ENCODE peak calls at places on chromosomes 16 and 17, in nine cellular contexts. M, X, P, Y, B, Q, L, F and S are unnamed samples.

GRCh38 chr16:57268804-57269800 is 15.4 kb downstream of the PLLP start:
- DNase-seq in B (peak), M (peak), P (no peak), L (peak), F (peak), Y (no peak), X (peak), Q (no peak), S (peak)

GRCh38 chr17:73738751-73739575 is 94.7 kb upstream of the SDK2 start:
- DNase-seq in B (no peak), L (no peak), M (no peak), Y (no peak), P (no peak), F (no peak), Q (no peak), X (no peak), S (no peak)

GRCh38 chr16:7688811-7689210 is 356.2 kb downstream of the RBFOX1 start:
- DNase-seq in X (no peak), L (no peak), F (no peak), B (no peak), Y (no peak), P (no peak), M (no peak), Q (no peak), S (no peak)

GRCh38 chr17:27218719-27219488 is 75.0 kb upstream of the WSB1 start:
- DNase-seq in M (no peak), X (no peak), B (no peak), F (no peak), L (peak), Y (peak), Q (no peak), P (no peak), S (no peak)

GRCh38 chr17:46978489-46979022 is 497 bp downstream of the RPRML start:
- DNase-seq in P (no peak), F (no peak), L (no peak), B (no peak), Y (no peak), M (no peak), X (no peak), Q (peak), S (no peak)

GRCh38 chr16:1171854-1172428 is 19.0 kb downstream of the CACNA1H start:
- DNase-seq in M (no peak), L (no peak), F (no peak), Q (no peak), Y (no peak), P (no peak), X (no peak), B (peak), S (no peak)

GRCh38 chr16:56667581-56668571 is at the start of gene MT1G:
- DNase-seq in X (peak), B (peak), F (no peak), Q (no peak), P (no peak), M (no peak), L (peak), Y (no peak), S (peak)

GRCh38 chr17:49471089-49471683 is 23.9 kb upstream of the NGFR start:
- DNase-seq in Y (no peak), B (no peak), P (peak), F (no peak), X (no peak), Q (peak), L (peak), M (peak), S (no peak)

GRCh38 chr16:2339521-2340484 is 725 bp downstream of the ABCA3 start:
- DNase-seq in X (peak), L (peak), Q (peak), P (peak), F (peak), Y (peak), B (peak), M (peak), S (peak)

GRCh38 chr17:13030459-13031305 is 12.9 kb upstream of the ELAC2 start:
- DNase-seq in L (peak), B (no peak), Y (peak), Q (peak), P (peak), X (no peak), F (no peak), M (peak), S (no peak)

GRCh38 chr16:65254144-65254543 is 132.3 kb upstream of the CDH11 start:
- DNase-seq in M (no peak), P (no peak), B (no peak), Q (no peak), L (no peak), X (no peak), Y (no peak), F (no peak), S (no peak)

GRCh38 chr17:32943647-32944191 is 15.8 kb downstream of the TMEM98 start:
- DNase-seq in P (no peak), M (peak), B (peak), Y (no peak), L (peak), Q (no peak), X (no peak), F (peak), S (no peak)

GRCh38 chr17:76868669-76869208 is 535 bp downstream of the MGAT5B start:
- DNase-seq in Q (peak), F (no peak), M (no peak), Y (no peak), L (no peak), B (no peak), P (no peak), X (no peak), S (no peak)

GRCh38 chr17:59329558-59330313 is 1.7 kb upstream of the YPEL2 start:
- DNase-seq in F (peak), M (peak), Q (peak), L (peak), Y (peak), P (peak), X (peak), B (peak), S (peak)

GRCh38 chr17:60398227-60398959 is 6.5 kb upstream of the USP32 start:
- DNase-seq in Q (no peak), X (no peak), M (no peak), F (no peak), P (no peak), B (no peak), Y (no peak), L (peak), S (no peak)

GRCh38 chr17:33260638-33261037 is 32.5 kb downstream of the ASIC2 start:
- DNase-seq in B (no peak), Y (no peak), Q (no peak), M (no peak), P (no peak), F (no peak), X (peak), L (no peak), S (no peak)

GRCh38 chr17:30808785-30809286 is 15.7 kb downstream of the CRLF3 start:
- DNase-seq in B (peak), X (no peak), F (no peak), Y (peak), M (no peak), P (no peak), Q (no peak), L (no peak), S (no peak)

GRCh38 chr17:50425001-50425681 is 877 bp upstream of the ACSF2 start:
- DNase-seq in B (no peak), X (no peak), M (no peak), F (no peak), Y (no peak), L (no peak), P (no peak), Q (no peak), S (no peak)

GRCh38 chr17:7803981-7804380 is 30.0 kb upstream of the KDM6B start:
- DNase-seq in Q (no peak), L (peak), B (no peak), F (no peak), P (no peak), M (no peak), Y (no peak), X (peak), S (peak)

GRCh38 chr17:65072577-65073178 is 16.1 kb upstream of the GNA13 start:
- DNase-seq in L (no peak), F (no peak), Q (no peak), X (no peak), M (no peak), Y (no peak), B (peak), P (no peak), S (no peak)

GRCh38 chr16:74107795-74108610 is 188.6 kb upstream of the PSMD7 start:
- DNase-seq in M (peak), F (peak), Q (peak), B (no peak), L (peak), P (no peak), Y (peak), X (no peak), S (no peak)

GRCh38 chr17:28038802-28039600 is 3.5 kb upstream of the NLK start:
- DNase-seq in M (no peak), P (no peak), X (no peak), F (no peak), Y (no peak), L (no peak), Q (no peak), B (no peak), S (no peak)

GRCh38 chr17:3683054-3683511 is 12.9 kb downstream of the P2RX5 start:
- DNase-seq in B (no peak), Q (peak), X (no peak), L (no peak), Y (peak), F (no peak), P (no peak), M (peak), S (no peak)

GRCh38 chr16:66908762-66909559 is 9.7 kb downstream of the CDH16 start:
- DNase-seq in L (no peak), B (no peak), Q (no peak), X (no peak), P (no peak), F (no peak), Y (no peak), M (no peak), S (no peak)

GRCh38 chr16:66906916-66907836 is 11.5 kb downstream of the CDH16 start:
- DNase-seq in B (no peak), X (no peak), F (no peak), Y (no peak), P (no peak), M (no peak), L (no peak), Q (no peak), S (no peak)

GRCh38 chr16:66910175-66910940 is 8.3 kb downstream of the CDH16 start:
- DNase-seq in B (no peak), F (no peak), Q (no peak), P (no peak), M (no peak), X (no peak), Y (no peak), L (no peak), S (no peak)

GRCh38 chr16:66905633-66906539 is 12.8 kb downstream of the CDH16 start:
- DNase-seq in P (no peak), B (no peak), M (no peak), F (no peak), Y (peak), Q (peak), X (no peak), L (peak), S (no peak)

DNA sequence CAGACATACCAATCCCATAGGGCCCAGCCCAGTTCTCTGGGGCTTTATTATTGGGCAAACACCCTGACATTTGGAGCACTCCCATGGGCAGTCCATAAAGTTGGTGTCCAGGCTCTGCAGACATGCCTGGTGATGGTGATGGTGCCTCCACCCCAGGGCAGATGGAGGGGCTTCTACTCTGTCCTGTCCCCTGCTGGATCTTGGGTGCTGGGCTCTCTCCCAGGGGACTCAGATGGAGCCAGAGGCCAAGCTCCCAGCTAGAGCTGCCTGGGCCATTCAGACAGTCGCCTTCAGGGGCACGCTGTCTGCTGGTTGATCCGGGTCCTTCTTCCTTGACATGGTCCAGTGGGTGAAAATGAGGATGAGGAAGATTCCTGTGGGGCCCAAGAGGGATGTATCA is 10.6 kb downstream of the CDH16 start:
- DNase-seq in Q (no peak), P (no peak), X (no peak), L (no peak), Y (no peak), M (no peak), F (no peak), B (no peak), S (no peak)
- H3K4me3 ChIP-seq in Q (no peak), P (no peak), X (no peak), L (no peak), Y (no peak), M (no peak), F (no peak), B (no peak), S (no peak)

GRCh38 chr16:67979955-67980678 is at the start of gene DPEP3:
- DNase-seq in Q (no peak), Y (no peak), M (no peak), B (no peak), F (peak), L (no peak), P (no peak), X (no peak), S (no peak)
- TF ChIP-seq CTCF in Q (peak), Y (no peak), M (peak), B (no peak), F (peak), L (no peak), P (no peak), X (no peak), S (peak)

GRCh38 chr16:54585094-54585493 is 298.5 kb upstream of the IRX3 start:
- DNase-seq in Q (peak), L (no peak), F (no peak), X (no peak), P (no peak), M (no peak), Y (no peak), B (no peak), S (no peak)
- H3K4me3 ChIP-seq in Q (no peak), L (no peak), F (no peak), X (no peak), P (no peak), M (no peak), Y (no peak), B (no peak), S (no peak)

DNA sequence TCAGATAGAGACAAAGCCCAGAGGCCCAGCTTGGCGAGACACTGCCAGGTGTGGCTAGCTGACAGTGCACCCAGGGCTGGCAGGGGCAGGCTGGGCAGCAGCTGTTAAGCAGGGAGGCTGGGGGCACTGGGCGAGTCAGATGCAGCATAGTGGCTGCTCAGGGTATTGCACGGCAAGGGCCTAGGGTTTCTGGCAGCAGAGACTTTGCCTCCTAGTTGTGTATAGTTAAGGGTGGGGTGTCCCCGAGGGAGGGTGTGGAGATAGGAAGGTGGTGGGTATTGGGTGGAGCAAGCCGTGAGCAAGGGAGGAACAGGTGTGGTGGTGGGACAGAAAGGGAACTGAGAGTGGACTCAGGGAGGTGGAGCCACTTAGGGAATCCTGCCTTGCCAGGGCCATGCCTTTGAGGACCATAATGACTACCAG is 66.0 kb downstream of the SMPD3 start:
- DNase-seq in X (peak), Q (no peak), F (no peak), M (no peak), L (no peak), P (no peak), B (no peak), Y (peak), S (no peak)
- TF ChIP-seq CTCF in X (peak), Q (peak), F (no peak), M (peak), L (peak), P (no peak), B (no peak), Y (peak), S (peak)

GRCh38 chr17:48053758-48054237 is 5.6 kb downstream of the NFE2L1 start:
- DNase-seq in X (no peak), P (no peak), B (no peak), F (no peak), M (no peak), Q (peak), Y (no peak), L (no peak), S (no peak)

GRCh38 chr17:48052956-48053757 is 5.0 kb downstream of the NFE2L1 start:
- DNase-seq in L (peak), Q (no peak), M (peak), F (no peak), Y (no peak), P (peak), X (no peak), B (peak), S (peak)

GRCh38 chr17:48055531-48056245 is 7.5 kb downstream of the NFE2L1 start:
- DNase-seq in L (no peak), B (no peak), X (no peak), F (no peak), P (no peak), Q (peak), M (peak), Y (peak), S (no peak)

GRCh38 chr17:48056246-48056745 is 8.1 kb downstream of the NFE2L1 start:
- DNase-seq in F (no peak), L (no peak), X (no peak), Q (no peak), B (no peak), Y (no peak), P (no peak), M (no peak), S (no peak)

DNA sequence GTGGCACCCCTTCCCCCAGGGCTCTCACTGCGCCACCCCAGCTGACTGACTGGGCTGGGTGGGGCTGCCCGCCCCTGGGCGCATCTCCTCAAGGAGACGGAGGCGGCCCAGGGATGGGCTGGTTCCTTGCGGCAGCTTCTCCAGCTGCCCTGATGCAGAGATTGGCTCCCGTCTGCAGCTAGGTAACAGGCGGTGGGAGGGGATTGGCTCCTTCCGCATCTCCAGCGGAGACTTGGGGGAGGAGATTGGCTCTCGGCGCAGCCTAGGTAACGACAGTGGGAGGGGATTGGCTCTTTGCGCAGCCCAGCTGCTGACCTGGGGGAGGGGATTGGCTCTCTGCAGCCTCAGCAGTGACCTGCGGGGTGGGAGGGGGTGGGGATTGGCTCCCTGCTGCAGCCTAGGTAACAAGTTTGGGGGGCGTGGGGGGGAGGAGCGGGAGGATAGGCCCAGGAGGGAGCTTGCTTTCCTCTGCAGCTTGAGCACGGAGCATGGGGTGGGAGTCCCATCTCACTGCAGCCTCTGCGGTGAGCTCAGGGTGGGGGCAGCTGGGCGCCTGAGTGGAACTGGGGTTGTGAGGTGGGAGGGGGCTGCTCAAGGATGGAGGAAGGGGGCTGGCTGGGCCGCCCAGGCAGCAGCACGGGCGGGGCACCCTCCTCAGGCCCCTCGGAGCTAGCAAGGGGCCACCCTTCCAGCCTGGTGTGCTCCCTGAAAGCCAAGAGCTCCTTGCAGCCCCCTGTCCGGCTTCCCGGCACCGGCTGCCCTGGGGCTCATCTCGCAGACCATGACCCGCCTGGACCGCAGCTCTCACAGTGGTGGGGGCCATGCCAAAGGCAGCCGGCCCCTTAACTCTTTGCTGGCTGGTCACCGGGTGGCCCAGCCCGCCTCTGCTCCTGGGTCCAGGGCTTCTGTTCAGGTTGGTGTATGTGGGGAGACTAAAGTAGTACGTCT is 6.4 kb downstream of the NFE2L1 start:
- DNase-seq in B (peak), F (no peak), X (peak), M (peak), P (peak), L (peak), Q (peak), Y (no peak), S (peak)
- H3K4me3 ChIP-seq in B (peak), F (peak), X (no peak), M (peak), P (peak), L (no peak), Q (peak), Y (no peak), S (peak)